ENCODE peak calls at places on chromosomes 2 and 18, in eight cellular contexts. C is thoracic aorta, G is psoas muscle, A is thyroid gland, W is pancreas, Z is tibial nerve, B is A549, E is tibial artery. X is an unnamed sample.

GRCh38 chr2:123500988-123501387 is 524.1 kb upstream of the CNTNAP5 start:
- DNase-seq in C (no peak), G (no peak), A (no peak), W (no peak), Z (no peak), B (no peak), E (no peak), X (no peak)

GRCh38 chr18:2256577-2256976 is 314.7 kb downstream of the METTL4 start:
- DNase-seq in C (no peak), G (no peak), A (no peak), W (no peak), Z (no peak), B (no peak), E (no peak), X (no peak)

GRCh38 chr18:50190236-50190635 is 4.7 kb downstream of the MYO5B start:
- DNase-seq in C (no peak), G (no peak), A (no peak), W (no peak), Z (no peak), B (no peak), E (no peak), X (no peak)

GRCh38 chr2:206989306-206989705 is 50.0 kb downstream of the CPO start:
- DNase-seq in C (no peak), G (peak), A (peak), W (peak), Z (no peak), B (peak), E (no peak), X (peak)

GRCh38 chr2:28717339-28717758 is 34.3 kb upstream of the PPP1CB start:
- DNase-seq in C (peak), G (peak), A (peak), W (peak), Z (no peak), B (peak), E (peak), X (peak)

GRCh38 chr2:45458909-45459563 is 152.0 kb downstream of the SRBD1 start:
- DNase-seq in C (peak), G (no peak), A (peak), W (peak), Z (no peak), B (peak), E (peak), X (peak)

GRCh38 chr2:235637906-235638305 is 144.1 kb downstream of the AGAP1 start:
- DNase-seq in C (no peak), G (peak), A (no peak), W (no peak), Z (no peak), B (no peak), E (no peak), X (no peak)

GRCh38 chr18:36376361-36376760 is 78.8 kb downstream of the FHOD3 start:
- DNase-seq in C (no peak), G (no peak), A (no peak), W (no peak), Z (no peak), B (no peak), E (no peak), X (no peak)

GRCh38 chr18:50720281-50720680 is 99.5 kb downstream of the MRO start:
- DNase-seq in C (no peak), G (no peak), A (no peak), W (no peak), Z (no peak), B (no peak), E (no peak), X (no peak)

GRCh38 chr18:52082250-52082649 is 257.7 kb upstream of the DCC start:
- DNase-seq in C (no peak), G (no peak), A (no peak), W (no peak), Z (no peak), B (no peak), E (no peak), X (no peak)

GRCh38 chr2:237496428-237496827 is 9.4 kb downstream of the MLPH start:
- DNase-seq in C (no peak), G (no peak), A (no peak), W (no peak), Z (no peak), B (no peak), E (no peak), X (no peak)

GRCh38 chr2:105502625-105503334 is 103.9 kb upstream of the FHL2 start:
- DNase-seq in C (no peak), G (no peak), A (no peak), W (no peak), Z (no peak), B (no peak), E (no peak), X (no peak)

GRCh38 chr2:157792345-157793052 is 83.6 kb downstream of the ACVR1 start:
- DNase-seq in C (no peak), G (no peak), A (no peak), W (no peak), Z (no peak), B (no peak), E (no peak), X (no peak)

GRCh38 chr18:45167631-45168225 is 447.5 kb upstream of the SLC14A2 start:
- DNase-seq in C (no peak), G (no peak), A (no peak), W (no peak), Z (no peak), B (no peak), E (no peak), X (no peak)

GRCh38 chr2:2321250-2321545 is 9.9 kb downstream of the MYT1L start:
- DNase-seq in C (no peak), G (no peak), A (no peak), W (no peak), Z (no peak), B (no peak), E (no peak), X (no peak)

GRCh38 chr2:23460228-23460627 is 75.2 kb downstream of the KLHL29 start:
- DNase-seq in C (no peak), G (no peak), A (no peak), W (no peak), Z (no peak), B (peak), E (no peak), X (no peak)

GRCh38 chr2:200482194-200482593 is 27.7 kb downstream of the KCTD18 start:
- DNase-seq in C (no peak), G (no peak), A (no peak), W (peak), Z (no peak), B (peak), E (no peak), X (no peak)

GRCh38 chr2:237465515-237466227 is 21.4 kb upstream of the MLPH start:
- DNase-seq in C (no peak), G (no peak), A (no peak), W (no peak), Z (no peak), B (peak), E (no peak), X (no peak)

GRCh38 chr2:137056704-137057103 is 291.4 kb downstream of the THSD7B start:
- DNase-seq in C (no peak), G (no peak), A (no peak), W (no peak), Z (no peak), B (no peak), E (no peak), X (no peak)

GRCh38 chr2:121359937-121360565 is 75.0 kb upstream of the TFCP2L1 start:
- DNase-seq in C (no peak), G (peak), A (no peak), W (no peak), Z (no peak), B (no peak), E (no peak), X (no peak)

GRCh38 chr18:27746241-27746640 is 430.7 kb downstream of the CDH2 start:
- DNase-seq in C (no peak), G (no peak), A (no peak), W (no peak), Z (no peak), B (no peak), E (no peak), X (no peak)

GRCh38 chr2:46003912-46004473 is 293.2 kb upstream of the EPAS1 start:
- DNase-seq in C (no peak), G (no peak), A (no peak), W (no peak), Z (no peak), B (no peak), E (no peak), X (no peak)

GRCh38 chr2:80256396-80257167 is 48.0 kb downstream of the LRRTM1 start:
- DNase-seq in C (no peak), G (no peak), A (peak), W (no peak), Z (no peak), B (peak), E (no peak), X (no peak)

GRCh38 chr18:49898421-49898820 is 85.1 kb upstream of the ACAA2 start:
- DNase-seq in C (no peak), G (no peak), A (peak), W (peak), Z (peak), B (peak), E (peak), X (peak)

GRCh38 chr2:189580267-189580661 is 322 bp downstream of the SLC40A1 start:
- DNase-seq in C (no peak), G (peak), A (peak), W (peak), Z (no peak), B (no peak), E (peak), X (peak)

GRCh38 chr2:12717191-12717987 is 653 bp downstream of the TRIB2 start:
- DNase-seq in C (no peak), G (peak), A (peak), W (peak), Z (peak), B (peak), E (peak), X (peak)

GRCh38 chr2:155020246-155020645 is 321.8 kb downstream of the KCNJ3 start:
- DNase-seq in C (no peak), G (no peak), A (no peak), W (no peak), Z (no peak), B (no peak), E (no peak), X (no peak)

GRCh38 chr18:12843420-12844346 is 40.4 kb downstream of the PTPN2 start:
- DNase-seq in C (no peak), G (no peak), A (no peak), W (no peak), Z (no peak), B (no peak), E (no peak), X (no peak)

GRCh38 chr2:238424313-238424700 is 2.4 kb upstream of the ASB1 start:
- DNase-seq in C (no peak), G (no peak), A (no peak), W (no peak), Z (no peak), B (no peak), E (no peak), X (no peak)

GRCh38 chr18:31492671-31493070 is 5.3 kb upstream of the DSG2 start:
- DNase-seq in C (no peak), G (no peak), A (no peak), W (no peak), Z (no peak), B (no peak), E (no peak), X (no peak)

GRCh38 chr18:36757081-36757480 is 71.7 kb downstream of the TPGS2 start:
- DNase-seq in C (no peak), G (no peak), A (no peak), W (no peak), Z (no peak), B (peak), E (no peak), X (no peak)

GRCh38 chr2:88099798-88100488 is 27.9 kb downstream of the FABP1 start:
- DNase-seq in C (no peak), G (peak), A (no peak), W (no peak), Z (no peak), B (peak), E (no peak), X (no peak)

GRCh38 chr2:136025057-136025973 is 39.9 kb upstream of the DARS1 start:
- DNase-seq in C (no peak), G (peak), A (peak), W (peak), Z (no peak), B (no peak), E (no peak), X (peak)

GRCh38 chr2:28356095-28356911 is 36.4 kb upstream of the FOSL2 start:
- DNase-seq in C (peak), G (peak), A (peak), W (peak), Z (peak), B (peak), E (peak), X (peak)

GRCh38 chr2:63861220-63861822 is 19.6 kb downstream of the UGP2 start:
- DNase-seq in C (no peak), G (no peak), A (peak), W (peak), Z (peak), B (peak), E (peak), X (peak)

GRCh38 chr2:183490930-183491329 is 366.7 kb downstream of the NUP35 start:
- DNase-seq in C (no peak), G (peak), A (peak), W (no peak), Z (no peak), B (no peak), E (no peak), X (no peak)

GRCh38 chr2:104854507-104855173 is 725 bp downstream of the POU3F3 start:
- DNase-seq in C (no peak), G (no peak), A (no peak), W (no peak), Z (no peak), B (no peak), E (no peak), X (peak)

GRCh38 chr2:60633615-60634014 is 80.2 kb upstream of the BCL11A start:
- DNase-seq in C (no peak), G (no peak), A (no peak), W (no peak), Z (no peak), B (no peak), E (no peak), X (no peak)

GRCh38 chr2:127561371-127561770 is 25.9 kb downstream of the MYO7B start:
- DNase-seq in C (no peak), G (no peak), A (no peak), W (no peak), Z (no peak), B (no peak), E (no peak), X (no peak)
- H3K27ac ChIP-seq in C (peak), G (no peak), A (no peak), W (no peak), Z (no peak), B (no peak), E (no peak), X (no peak)

GRCh38 chr2:233061591-233062446 is 1.7 kb downstream of the INPP5D start:
- DNase-seq in C (no peak), G (peak), A (peak), W (no peak), Z (no peak), B (no peak), E (peak), X (peak)
- TF ChIP-seq CTCF in C (no peak), G (peak), A (no peak), W (no peak), Z (no peak), B (no peak), E (no peak), X (no peak)

DNA sequence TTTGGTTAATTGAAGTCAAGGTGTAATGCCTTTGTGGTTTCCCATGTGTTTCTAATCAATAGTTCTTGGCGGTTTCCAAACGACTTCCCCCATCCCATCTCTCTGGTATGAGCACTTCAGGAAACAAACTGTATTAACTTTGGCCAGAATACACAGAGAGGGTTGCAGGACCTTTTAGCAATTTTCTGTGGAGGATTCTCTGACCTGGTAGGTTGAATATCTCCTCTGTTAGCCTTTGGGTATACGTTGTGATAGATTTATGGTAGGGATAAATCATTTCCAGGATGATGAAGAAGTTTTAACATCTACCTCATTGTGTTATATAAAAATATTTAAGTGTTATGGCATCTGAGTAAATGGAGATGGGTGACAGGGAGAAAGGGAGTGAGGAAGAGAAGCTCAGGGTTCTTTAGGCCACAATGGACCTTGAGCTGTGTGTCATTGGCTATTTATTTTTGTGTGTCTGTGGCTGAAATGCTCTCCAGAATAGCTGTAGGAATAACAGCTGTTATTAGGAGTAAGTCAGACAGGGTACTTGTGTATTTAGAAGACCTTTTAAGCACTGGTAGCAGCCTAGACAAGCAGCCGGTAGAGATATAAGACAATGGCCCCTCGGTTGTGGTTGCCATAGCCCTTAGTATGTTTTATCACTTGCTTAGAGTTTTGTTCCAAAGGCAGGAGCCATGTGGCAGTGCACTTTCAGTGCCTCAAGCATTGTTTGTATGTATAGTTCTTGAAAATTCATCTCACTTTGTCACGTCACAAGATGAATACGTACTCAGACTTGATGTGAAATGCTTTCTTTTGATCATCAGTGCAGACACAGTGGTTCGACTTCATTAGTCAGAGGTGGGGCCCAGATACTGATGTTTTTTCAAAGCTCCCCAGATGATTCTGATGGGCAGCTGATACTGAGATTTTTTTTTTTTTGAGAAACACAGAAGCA is 91.1 kb downstream of the FMNL2 start:
- DNase-seq in C (no peak), G (no peak), A (no peak), W (no peak), Z (no peak), B (peak), E (no peak), X (no peak)
- H3K4me3 ChIP-seq in C (no peak), G (no peak), A (no peak), W (no peak), Z (no peak), B (no peak), E (no peak), X (no peak)

GRCh38 chr2:44291281-44292248 is 16.3 kb downstream of the SLC3A1 start:
- DNase-seq in C (no peak), G (peak), A (peak), W (peak), Z (no peak), B (peak), E (peak), X (peak)
- H3K27ac ChIP-seq in C (peak), G (no peak), A (no peak), W (peak), Z (no peak), B (peak), E (peak), X (no peak)

GRCh38 chr18:80023173-80023572 is 11.1 kb upstream of the RBFA start:
- DNase-seq in C (no peak), G (no peak), A (no peak), W (no peak), Z (no peak), B (peak), E (no peak), X (no peak)
- TF ChIP-seq CTCF in C (no peak), G (no peak), A (no peak), W (no peak), Z (no peak), B (peak), E (no peak), X (no peak)

DNA sequence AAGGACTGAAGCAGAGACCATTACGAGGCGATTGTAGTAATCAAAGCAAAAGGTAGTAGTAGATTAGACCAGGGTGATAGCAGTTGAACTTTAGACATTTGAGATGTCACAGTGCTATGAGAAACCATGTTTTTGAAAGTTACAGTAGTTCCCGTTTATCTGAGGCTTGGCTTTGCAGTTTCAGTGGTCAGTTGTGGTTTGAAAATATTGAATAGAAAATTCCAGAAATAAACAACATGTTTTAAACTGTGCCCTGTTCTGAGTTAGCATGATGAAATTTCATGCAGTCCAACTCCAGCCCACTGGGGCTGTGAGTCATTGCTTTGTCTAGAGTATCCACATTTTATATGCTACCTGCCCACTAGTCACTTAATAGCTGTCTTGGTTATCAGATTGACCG is 47.5 kb downstream of the ZNF638 start:
- DNase-seq in C (no peak), G (no peak), A (no peak), W (no peak), Z (no peak), B (peak), E (no peak), X (no peak)
- H3K4me3 ChIP-seq in C (no peak), G (no peak), A (no peak), W (no peak), Z (no peak), B (no peak), E (no peak), X (no peak)